ENCODE peak calls at places on chromosome 10, in nine cellular contexts. V is PC-9, G is upper lobe of right lung, Z is colonic mucosa, J is fibroblast of lung, Y is NB4, S is lower leg skin, W is cardiac muscle cell, E is left ventricle myocardium inferior. O is an unnamed sample.

GRCh38 chr10:114716811-114717404 is 58.8 kb upstream of the ABLIM1 start:
- DNase-seq in J (peak), Y (no peak), Z (no peak), V (no peak), W (no peak), S (no peak), G (no peak), E (no peak), O (no peak)

GRCh38 chr10:97796651-97797050 is 24.9 kb upstream of the SFRP5 start:
- DNase-seq in W (no peak), V (no peak), S (no peak), Z (no peak), Y (no peak), G (no peak), E (no peak), J (no peak), O (peak)

GRCh38 chr10:29880856-29881255 is 178.5 kb downstream of the JCAD start:
- DNase-seq in J (peak), V (no peak), G (no peak), Y (no peak), Z (no peak), S (no peak), E (no peak), W (no peak), O (no peak)

GRCh38 chr10:9243861-9244515 is 1189.5 kb downstream of the GATA3 start:
- DNase-seq in S (no peak), E (no peak), J (peak), Y (no peak), W (no peak), Z (no peak), G (no peak), V (no peak), O (no peak)

GRCh38 chr10:3059974-3060373 is 7.4 kb upstream of the PFKP start:
- DNase-seq in V (no peak), Z (no peak), G (no peak), E (no peak), S (no peak), J (no peak), Y (no peak), W (no peak), O (no peak)

GRCh38 chr10:22683995-22684305 is 30.4 kb downstream of the PIP4K2A start:
- DNase-seq in Z (no peak), J (no peak), G (no peak), Y (no peak), S (no peak), E (no peak), W (no peak), V (no peak), O (no peak)

GRCh38 chr10:24469993-24470392 is 253.7 kb downstream of the ARHGAP21 start:
- DNase-seq in V (no peak), E (no peak), J (peak), G (no peak), W (no peak), Y (no peak), S (no peak), Z (peak), O (no peak)

GRCh38 chr10:3056280-3057037 is 10.9 kb upstream of the PFKP start:
- DNase-seq in V (no peak), Z (no peak), Y (no peak), J (peak), G (no peak), S (no peak), E (no peak), W (no peak), O (no peak)

GRCh38 chr10:115827180-115827579 is 445.8 kb downstream of the GFRA1 start:
- DNase-seq in S (no peak), W (no peak), Y (no peak), V (no peak), Z (no peak), J (peak), G (no peak), E (no peak), O (no peak)

GRCh38 chr10:58438340-58438739 is 53.1 kb downstream of the TFAM start:
- DNase-seq in Y (no peak), J (peak), W (no peak), Z (no peak), E (no peak), G (no peak), V (no peak), S (no peak), O (no peak)

GRCh38 chr10:17528296-17528862 is 74.0 kb upstream of the ST8SIA6 start:
- DNase-seq in V (no peak), Z (no peak), J (peak), Y (no peak), S (no peak), W (no peak), G (no peak), E (no peak), O (no peak)

GRCh38 chr10:33139191-33139646 is 181.2 kb upstream of the ITGB1 start:
- DNase-seq in W (no peak), G (no peak), S (no peak), Y (no peak), V (no peak), E (no peak), Z (no peak), J (peak), O (peak)

GRCh38 chr10:34651381-34651780 is 163.7 kb downstream of the PARD3 start:
- DNase-seq in S (no peak), J (no peak), Y (no peak), Z (no peak), V (no peak), G (no peak), W (peak), E (no peak), O (no peak)

GRCh38 chr10:68734349-68734748 is 13.3 kb downstream of the CCAR1 start:
- DNase-seq in E (no peak), V (no peak), J (no peak), S (no peak), W (no peak), Y (no peak), G (no peak), Z (no peak), O (no peak)

GRCh38 chr10:132123606-132124005 is 57.9 kb downstream of the JAKMIP3 start:
- DNase-seq in W (no peak), G (no peak), J (no peak), Z (no peak), Y (no peak), E (no peak), S (no peak), V (no peak), O (no peak)

GRCh38 chr10:78301481-78301880 is 267.8 kb downstream of the RPS24 start:
- DNase-seq in V (no peak), S (no peak), J (no peak), E (no peak), W (no peak), G (peak), Z (no peak), Y (no peak), O (no peak)

DNA sequence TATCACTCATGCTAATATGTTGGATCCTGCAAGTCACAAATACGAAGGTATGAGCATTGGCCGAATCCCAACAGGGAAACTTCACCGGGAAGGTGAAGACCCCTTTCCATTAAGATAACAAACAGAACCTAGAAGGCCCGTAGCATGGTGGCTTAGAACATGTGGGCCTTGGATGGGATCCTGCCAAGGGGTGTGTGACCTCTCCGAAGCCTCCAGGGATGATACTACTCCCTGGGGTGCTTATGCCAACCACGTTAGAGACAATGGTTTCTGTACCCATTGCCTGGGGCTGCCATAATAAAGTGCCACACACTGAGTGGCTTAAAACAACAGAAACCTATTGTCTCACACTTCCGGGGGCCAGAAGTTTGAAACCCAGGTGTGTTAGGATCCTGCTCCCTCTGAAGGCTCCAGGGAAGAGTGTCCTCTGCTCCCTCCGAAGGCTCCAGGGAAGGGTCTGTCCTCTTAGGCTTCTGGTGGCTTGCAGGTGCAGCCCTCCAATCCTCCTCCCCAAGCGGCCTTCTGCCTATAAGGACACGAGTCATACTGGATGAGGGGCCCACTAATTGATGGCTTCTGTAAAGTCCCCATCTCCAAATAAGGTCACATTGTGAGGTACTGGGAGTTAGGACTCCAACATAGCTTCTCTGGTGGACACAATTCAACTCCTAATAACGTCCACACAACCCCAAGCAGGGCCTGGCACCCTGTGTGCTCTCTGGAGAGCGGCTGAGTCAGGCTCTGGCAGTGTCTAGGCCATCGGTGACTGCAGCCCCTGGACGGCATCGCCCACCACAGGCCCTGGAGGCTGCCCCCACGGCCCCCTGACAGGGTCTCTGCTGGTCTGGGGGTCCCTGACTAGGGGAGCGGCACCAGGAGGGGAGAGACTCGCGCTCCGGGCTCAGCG is 992 bp upstream of the MGMT start:
- DNase-seq in E (no peak), Z (no peak), J (no peak), S (no peak), V (no peak), W (no peak), G (no peak), Y (peak), O (no peak)
- H3K4me3 ChIP-seq in E (peak), Z (peak), J (peak), S (no peak), V (peak), W (peak), G (peak), Y (peak), O (peak)

GRCh38 chr10:48470115-48470892 is 134.6 kb downstream of the ARHGAP22 start:
- DNase-seq in W (peak), G (peak), Y (peak), J (peak), E (no peak), V (no peak), Z (peak), S (no peak), O (no peak)

GRCh38 chr10:48468866-48469511 is 135.9 kb downstream of the ARHGAP22 start:
- DNase-seq in E (no peak), V (no peak), Y (no peak), J (no peak), Z (peak), S (no peak), G (peak), W (no peak), O (no peak)

GRCh38 chr10:48469516-48470020 is 135.3 kb downstream of the ARHGAP22 start:
- DNase-seq in E (no peak), Z (peak), W (no peak), Y (peak), J (no peak), S (no peak), V (no peak), G (peak), O (no peak)

GRCh38 chr10:48472670-48473069 is 132.2 kb downstream of the ARHGAP22 start:
- DNase-seq in V (no peak), E (no peak), G (no peak), W (no peak), S (no peak), Z (no peak), Y (peak), J (no peak), O (no peak)

GRCh38 chr10:48470893-48471805 is 133.7 kb downstream of the ARHGAP22 start:
- DNase-seq in E (no peak), Y (peak), W (no peak), V (no peak), J (peak), Z (peak), S (no peak), G (peak), O (no peak)
- TF ChIP-seq CTCF in E (no peak), Y (no peak), W (no peak), V (no peak), J (no peak), Z (no peak), S (no peak), G (no peak), O (no peak)

GRCh38 chr10:102424916-102425315 is 4.3 kb downstream of the FBXL15 start:
- DNase-seq in E (no peak), J (no peak), V (no peak), S (no peak), Y (no peak), G (no peak), Z (no peak), W (no peak), O (no peak)

GRCh38 chr10:102421645-102422585 is 1.3 kb downstream of the FBXL15 start:
- DNase-seq in W (peak), Y (peak), E (no peak), S (no peak), J (no peak), Z (peak), V (peak), G (peak), O (peak)

GRCh38 chr10:102422586-102423129 is 2.0 kb downstream of the FBXL15 start:
- DNase-seq in Z (peak), W (peak), S (peak), V (peak), G (peak), J (peak), E (peak), Y (peak), O (peak)

GRCh38 chr10:102424145-102424544 is 3.5 kb downstream of the FBXL15 start:
- DNase-seq in W (no peak), Y (no peak), E (no peak), J (no peak), S (no peak), Z (no peak), V (no peak), G (no peak), O (no peak)

DNA sequence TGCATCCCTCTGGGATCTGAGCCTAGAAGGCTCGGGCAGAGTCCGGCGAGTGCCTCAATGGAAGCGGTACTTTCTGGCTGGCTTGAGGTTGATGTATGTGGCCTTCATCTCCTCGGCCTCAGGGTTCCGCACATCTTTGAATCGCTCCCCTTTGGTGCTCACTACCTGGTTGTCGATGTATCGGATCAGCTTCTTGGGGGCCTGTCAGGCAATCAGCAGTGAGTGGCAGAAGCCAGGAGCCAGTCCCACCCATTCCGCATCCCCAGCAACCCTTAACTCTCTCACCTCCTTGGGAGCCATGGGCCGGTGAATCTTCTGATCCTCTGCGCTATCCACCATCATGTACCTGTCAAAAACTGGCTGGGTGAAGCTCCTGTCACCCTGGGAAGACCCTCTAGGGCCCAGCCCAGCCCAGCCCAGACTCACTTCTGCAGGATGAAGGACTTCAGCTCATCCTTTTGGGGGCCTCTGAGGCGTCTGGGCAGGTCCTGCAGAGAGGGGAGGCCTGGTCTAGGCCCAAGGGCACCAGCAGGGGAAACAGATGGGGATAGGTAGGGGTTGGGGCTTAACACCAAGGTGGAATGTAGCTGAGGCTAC is 2.8 kb downstream of the FBXL15 start:
- DNase-seq in Z (no peak), W (no peak), Y (no peak), J (no peak), S (no peak), G (no peak), V (no peak), E (no peak), O (no peak)
- H3K4me3 ChIP-seq in Z (no peak), W (no peak), Y (peak), J (no peak), S (no peak), G (no peak), V (no peak), E (peak), O (no peak)

GRCh38 chr10:27366769-27367168 is 126.2 kb upstream of the ACBD5 start:
- DNase-seq in W (no peak), G (no peak), V (no peak), Z (no peak), Y (no peak), S (no peak), J (no peak), E (no peak), O (no peak)
- TF ChIP-seq CTCF in W (no peak), G (no peak), V (no peak), Z (no peak), Y (no peak), S (no peak), J (no peak), E (no peak), O (no peak)

GRCh38 chr10:26798298-26798697 is 62.5 kb downstream of the ABI1 start:
- DNase-seq in W (no peak), G (no peak), Z (no peak), J (no peak), V (no peak), S (no peak), E (no peak), Y (no peak), O (no peak)
- H3K4me3 ChIP-seq in W (no peak), G (no peak), Z (no peak), J (no peak), V (no peak), S (no peak), E (no peak), Y (no peak), O (no peak)

GRCh38 chr10:681670-682318 is 7.7 kb downstream of the DIP2C start:
- DNase-seq in Y (no peak), J (peak), W (no peak), G (peak), V (no peak), E (no peak), Z (no peak), S (no peak), O (no peak)

GRCh38 chr10:682931-683447 is 6.5 kb downstream of the DIP2C start:
- DNase-seq in Y (no peak), Z (no peak), W (no peak), S (no peak), J (peak), V (no peak), G (no peak), E (no peak), O (no peak)

GRCh38 chr10:685613-686012 is 3.9 kb downstream of the DIP2C start:
- DNase-seq in V (no peak), G (no peak), Y (no peak), W (no peak), S (no peak), Z (no peak), J (no peak), E (no peak), O (no peak)

GRCh38 chr10:686155-686931 is 3.1 kb downstream of the DIP2C start:
- DNase-seq in G (no peak), Z (no peak), J (no peak), S (no peak), Y (no peak), W (no peak), V (no peak), E (no peak), O (no peak)

GRCh38 chr10:683448-684071 is 5.9 kb downstream of the DIP2C start:
- DNase-seq in Y (no peak), W (no peak), G (peak), Z (no peak), E (no peak), J (peak), S (no peak), V (no peak), O (no peak)
- TF ChIP-seq CTCF in Y (no peak), W (no peak), G (no peak), Z (no peak), E (no peak), J (peak), S (no peak), V (no peak), O (no peak)

O was measured in GM12865.